ENCODE peak calls at places on chromosomes 16 and 17, in seven cellular contexts. B is IMR-90, A is mesendoderm, E is H1, Q is mesenchymal stem cell, R is neuronal stem cell, L is trophoblast cell. C is an unnamed sample.
A peak's percentile ranks its signal among the peaks of the same experiment; 100 is the strongest.

GRCh38 chr16:4501071-4501478 is 24.9 kb downstream of the HMOX2 start:
- DNase-seq in Q (no peak), E (no peak), R (no peak), L (no peak), A (no peak), B (peak; percentile 50), C (no peak)

GRCh38 chr17:6392609-6393367 is 42.1 kb downstream of the AIPL1 start:
- DNase-seq in L (peak; percentile 12), A (no peak), E (no peak), R (no peak), Q (no peak), B (no peak), C (no peak)

GRCh38 chr17:44787271-44787940 is 28.6 kb downstream of the ADAM11 start:
- DNase-seq in B (no peak), E (no peak), R (no peak), Q (no peak), L (no peak), A (no peak), C (peak; percentile 35)

GRCh38 chr17:15945493-15946209 is 721 bp downstream of the ADORA2B start:
- DNase-seq in Q (peak; percentile 62), A (no peak), L (no peak), B (peak; percentile 16), E (peak; percentile 56), R (no peak), C (no peak)

GRCh38 chr16:57541754-57542435 is 548 bp upstream of the ADGRG5 start:
- DNase-seq in R (no peak), B (no peak), Q (no peak), A (no peak), L (no peak), E (peak; percentile 38), C (peak; percentile 10)

GRCh38 chr17:9780552-9780951 is 10.8 kb downstream of the DHRS7C start:
- DNase-seq in E (no peak), B (no peak), Q (no peak), R (no peak), L (no peak), A (no peak), C (no peak)

GRCh38 chr17:41766135-41766534 is 20.4 kb downstream of the JUP start:
- DNase-seq in Q (no peak), L (no peak), A (no peak), R (no peak), E (no peak), B (no peak), C (no peak)

GRCh38 chr17:81429813-81430510 is 34.7 kb downstream of the BAHCC1 start:
- DNase-seq in E (no peak), R (peak; percentile 35), A (no peak), L (no peak), Q (no peak), B (no peak), C (no peak)

GRCh38 chr16:24178496-24178895 is 77.6 kb upstream of the CACNG3 start:
- DNase-seq in L (peak; percentile 17), Q (no peak), B (no peak), R (peak; percentile 52), A (peak; percentile 49), E (peak; percentile 70), C (peak; percentile 55)

GRCh38 chr17:74199306-74200092 is 4.0 kb upstream of the RPL38 start:
- DNase-seq in B (no peak), Q (peak; percentile 56), E (peak; percentile 97), A (peak; percentile 66), R (peak; percentile 65), L (peak; percentile 69), C (peak; percentile 89)

GRCh38 chr16:56830669-56831068 is 34.3 kb upstream of the SLC12A3 start:
- DNase-seq in B (no peak), R (no peak), A (no peak), E (no peak), L (peak; percentile 58), Q (no peak), C (no peak)

GRCh38 chr17:57861000-57861736 is 11.3 kb upstream of the MRPS23 start:
- DNase-seq in E (peak; percentile 64), A (peak; percentile 85), L (no peak), Q (peak; percentile 85), B (peak; percentile 60), R (no peak), C (peak; percentile 70)

GRCh38 chr16:8589293-8590160 is 784 bp downstream of the TMEM114 start:
- DNase-seq in L (no peak), E (peak; percentile 78), Q (no peak), R (no peak), B (no peak), A (no peak), C (peak; percentile 47)

GRCh38 chr17:69857412-69857835 is 217.6 kb upstream of the KCNJ16 start:
- DNase-seq in L (peak; percentile 72), A (peak; percentile 17), Q (peak; percentile 79), E (no peak), B (peak; percentile 95), R (no peak), C (no peak)

GRCh38 chr16:27330542-27330941 is 16.8 kb downstream of the IL4R start:
- DNase-seq in L (no peak), B (peak; percentile 98), R (no peak), E (no peak), Q (peak; percentile 99), A (peak; percentile 54), C (no peak)

GRCh38 chr17:55200904-55201608 is 63.7 kb upstream of the HLF start:
- DNase-seq in B (no peak), E (no peak), L (no peak), Q (no peak), R (no peak), A (no peak), C (no peak)

GRCh38 chr17:69967910-69968411 is 107.1 kb upstream of the KCNJ16 start:
- DNase-seq in B (peak; percentile 98), R (no peak), E (no peak), A (no peak), L (no peak), Q (peak; percentile 60), C (no peak)

GRCh38 chr17:64992325-64992802 is 64.2 kb downstream of the GNA13 start:
- DNase-seq in B (peak; percentile 52), L (peak; percentile 96), Q (peak; percentile 50), E (no peak), A (peak; percentile 34), R (no peak), C (no peak)

GRCh38 chr17:2393954-2394749 is 6.7 kb downstream of the MNT start:
- DNase-seq in E (no peak), Q (peak; percentile 43), A (peak; percentile 30), R (no peak), L (no peak), B (no peak), C (peak; percentile 92)

GRCh38 chr17:49108318-49108717 is 24.3 kb upstream of the B4GALNT2 start:
- DNase-seq in Q (peak; percentile 44), E (no peak), A (peak; percentile 61), R (no peak), B (peak; percentile 85), L (no peak), C (no peak)

GRCh38 chr17:4492762-4493561 is 5.7 kb upstream of the SPNS2 start:
- DNase-seq in B (peak; percentile 28), A (peak; percentile 90), L (peak; percentile 96), E (peak; percentile 91), R (peak; percentile 87), Q (peak; percentile 38), C (peak; percentile 95)

GRCh38 chr17:48003686-48004120 is 32.8 kb downstream of the CDK5RAP3 start:
- DNase-seq in B (no peak), R (no peak), A (peak; percentile 53), E (no peak), Q (no peak), L (no peak), C (no peak)

GRCh38 chr17:75047398-75048098 is 523 bp downstream of the KCTD2 start:
- DNase-seq in A (no peak), R (peak; percentile 38), Q (peak; percentile 20), L (peak; percentile 34), E (no peak), B (no peak), C (no peak)

GRCh38 chr17:48611681-48612455 is 1.1 kb upstream of the HOXB7 start:
- DNase-seq in E (no peak), B (no peak), A (no peak), R (no peak), L (no peak), Q (peak; percentile 69), C (peak; percentile 86)

GRCh38 chr17:83117594-83117993 is 38.2 kb downstream of the METRNL start:
- DNase-seq in A (no peak), B (no peak), R (no peak), Q (no peak), L (no peak), E (no peak), C (no peak)

GRCh38 chr17:72123964-72124791 is 3.4 kb downstream of the SOX9 start:
- DNase-seq in B (no peak), R (no peak), L (no peak), A (no peak), Q (no peak), E (peak; percentile 60), C (peak; percentile 74)

GRCh38 chr17:68441064-68441770 is 16.1 kb downstream of the WIPI1 start:
- DNase-seq in E (no peak), Q (peak; percentile 85), R (no peak), L (peak; percentile 83), A (no peak), B (peak; percentile 7), C (no peak)

GRCh38 chr17:83193336-83194188 is 114.2 kb downstream of the METRNL start:
- DNase-seq in R (no peak), E (no peak), A (no peak), B (no peak), L (no peak), Q (no peak), C (no peak)

GRCh38 chr16:23274968-23275367 is 27.1 kb upstream of the SCNN1B start:
- DNase-seq in B (no peak), E (no peak), L (peak; percentile 14), Q (no peak), R (no peak), A (peak; percentile 84), C (peak; percentile 48)

GRCh38 chr16:4945560-4946502 is 8.9 kb upstream of the PPL start:
- DNase-seq in E (no peak), R (no peak), A (no peak), L (peak; percentile 62), B (no peak), Q (peak; percentile 62), C (no peak)

GRCh38 chr16:85513649-85514048 is 99.5 kb upstream of the GSE1 start:
- DNase-seq in B (no peak), R (no peak), A (no peak), Q (no peak), E (no peak), L (peak; percentile 27), C (no peak)
- H3K27ac ChIP-seq in B (peak overlapping the region; percentile 88), R (no peak overlapping the region), A (no peak overlapping the region), Q (no peak overlapping the region), E (no peak overlapping the region), L (peak overlapping the region; percentile 93), C (no peak overlapping the region)

GRCh38 chr17:17377568-17377967 is 74.4 kb downstream of the NT5M start:
- DNase-seq in E (no peak), R (no peak), B (no peak), Q (no peak), A (no peak), L (no peak), C (no peak)
- H2BK5ac ChIP-seq in E (no peak overlapping the region), R (no peak overlapping the region), B (no peak overlapping the region), Q (no peak overlapping the region), A (no peak overlapping the region), L (no peak overlapping the region), C (no peak overlapping the region)

GRCh38 chr17:78921437-78921971 is 3.7 kb downstream of the TIMP2 start:
- DNase-seq in Q (no peak), A (no peak), B (no peak), L (no peak), R (no peak), E (no peak), C (no peak)
- H3K27ac ChIP-seq in Q (peak overlapping the region; percentile 10), A (no peak overlapping the region), B (peak overlapping the region; percentile 44), L (no peak overlapping the region), R (no peak overlapping the region), E (no peak overlapping the region), C (no peak overlapping the region)

GRCh38 chr17:60390223-60390622 is 1.7 kb downstream of the USP32 start:
- DNase-seq in B (peak; percentile 47), R (no peak), L (peak; percentile 60), E (no peak), Q (peak; percentile 39), A (no peak), C (no peak)
- H2BK5ac ChIP-seq in B (peak overlapping the region; percentile 94), R (no peak overlapping the region), L (no peak overlapping the region), E (no peak overlapping the region), Q (no peak overlapping the region), A (no peak overlapping the region), C (no peak overlapping the region)

C was measured in H9.